ENCODE peak calls at places on chromosome 12, in eight cellular contexts. E is brain microvascular endothelial cell; H is GM13976; D is AG10803; P is fibroblast of mammary gland; T is fibroblast of villous mesenchyme; G is spleen; I is CD4-positive, alpha-beta T cell. V is an unnamed sample.

GRCh38 chr12:132661972-132662371 is 25.2 kb downstream of the POLE start:
- DNase-seq in E (no peak), H (no peak), D (no peak), P (no peak), T (no peak), G (no peak), I (no peak), V (no peak)

GRCh38 chr12:17928708-17929366 is 161.2 kb downstream of the RERGL start:
- DNase-seq in E (peak), H (no peak), D (peak), P (peak), T (no peak), G (no peak), I (no peak), V (no peak)

GRCh38 chr12:79344855-79345840 is 345.6 kb downstream of the PAWR start:
- DNase-seq in E (peak), H (peak), D (peak), P (peak), T (peak), G (no peak), I (no peak), V (peak)

GRCh38 chr12:7346571-7347225 is 42.8 kb downstream of the ACSM4 start:
- DNase-seq in E (no peak), H (no peak), D (peak), P (peak), T (no peak), G (no peak), I (no peak), V (no peak)

GRCh38 chr12:49279706-49280159 is 14.9 kb downstream of the TUBA1C start:
- DNase-seq in E (no peak), H (no peak), D (no peak), P (no peak), T (no peak), G (peak), I (no peak), V (no peak)

GRCh38 chr12:46342562-46343033 is 30.0 kb downstream of the SLC38A2 start:
- DNase-seq in E (peak), H (no peak), D (peak), P (peak), T (peak), G (no peak), I (no peak), V (no peak)

GRCh38 chr12:15205341-15206010 is 15.7 kb downstream of the RERG start:
- DNase-seq in E (no peak), H (no peak), D (no peak), P (peak), T (peak), G (no peak), I (no peak), V (no peak)

GRCh38 chr12:130868412-130868811 is 3.5 kb upstream of the RAN start:
- DNase-seq in E (no peak), H (no peak), D (no peak), P (no peak), T (no peak), G (no peak), I (no peak), V (no peak)

GRCh38 chr12:49903700-49904423 is at the start of gene FAIM2:
- DNase-seq in E (peak), H (peak), D (peak), P (peak), T (peak), G (peak), I (peak), V (no peak)

GRCh38 chr12:26037615-26038180 is 79.2 kb downstream of the RASSF8 start:
- DNase-seq in E (no peak), H (no peak), D (no peak), P (no peak), T (no peak), G (no peak), I (no peak), V (no peak)

GRCh38 chr12:1457901-1458300 is 136.5 kb downstream of the FBXL14 start:
- DNase-seq in E (peak), H (no peak), D (peak), P (peak), T (no peak), G (no peak), I (no peak), V (no peak)

GRCh38 chr12:51126297-51126696 is 42.9 kb upstream of the CSRNP2 start:
- DNase-seq in E (no peak), H (no peak), D (no peak), P (no peak), T (no peak), G (no peak), I (no peak), V (no peak)

GRCh38 chr12:46402451-46402850 is 29.9 kb upstream of the SLC38A2 start:
- DNase-seq in E (no peak), H (no peak), D (peak), P (peak), T (peak), G (no peak), I (no peak), V (no peak)

GRCh38 chr12:52232916-52233461 is at the start of gene KRT7:
- DNase-seq in E (no peak), H (peak), D (no peak), P (no peak), T (no peak), G (no peak), I (no peak), V (no peak)

GRCh38 chr12:4034926-4035325 is 161.7 kb upstream of the PARP11 start:
- DNase-seq in E (no peak), H (no peak), D (peak), P (peak), T (peak), G (no peak), I (no peak), V (no peak)

GRCh38 chr12:26744697-26745440 is 88.1 kb downstream of the ITPR2 start:
- DNase-seq in E (peak), H (no peak), D (no peak), P (peak), T (peak), G (no peak), I (no peak), V (no peak)

GRCh38 chr12:112121780-112122565 is 3.4 kb upstream of the TRAFD1 start:
- DNase-seq in E (peak), H (no peak), D (peak), P (peak), T (peak), G (no peak), I (no peak), V (no peak)

GRCh38 chr12:128052341-128052740 is 214.6 kb upstream of the TMEM132C start:
- DNase-seq in E (peak), H (no peak), D (peak), P (no peak), T (no peak), G (no peak), I (no peak), V (no peak)

GRCh38 chr12:69639400-69640016 is 28.8 kb upstream of the LRRC10 start:
- DNase-seq in E (peak), H (peak), D (peak), P (peak), T (peak), G (peak), I (peak), V (peak)

GRCh38 chr12:18079541-18080230 is 10.3 kb downstream of the RERGL start:
- DNase-seq in E (no peak), H (no peak), D (no peak), P (no peak), T (no peak), G (no peak), I (no peak), V (no peak)

GRCh38 chr12:132602578-132603239 is 7.7 kb downstream of the LRCOL1 start:
- DNase-seq in E (peak), H (no peak), D (no peak), P (no peak), T (peak), G (no peak), I (no peak), V (no peak)

GRCh38 chr12:62931481-62931880 is 3.5 kb downstream of the PPM1H start:
- DNase-seq in E (no peak), H (no peak), D (no peak), P (no peak), T (no peak), G (no peak), I (no peak), V (no peak)

GRCh38 chr12:126346087-126346486 is 1280.9 kb downstream of the AACS start:
- DNase-seq in E (no peak), H (no peak), D (no peak), P (no peak), T (no peak), G (no peak), I (no peak), V (no peak)

GRCh38 chr12:126349383-126349782 is 1284.1 kb downstream of the AACS start:
- DNase-seq in E (no peak), H (no peak), D (no peak), P (no peak), T (no peak), G (no peak), I (no peak), V (no peak)

GRCh38 chr12:126342866-126343265 is 1277.6 kb downstream of the AACS start:
- DNase-seq in E (no peak), H (no peak), D (no peak), P (no peak), T (peak), G (no peak), I (no peak), V (no peak)

GRCh38 chr12:126343352-126343751 is 1278.1 kb downstream of the AACS start:
- DNase-seq in E (no peak), H (no peak), D (no peak), P (no peak), T (no peak), G (no peak), I (no peak), V (no peak)

GRCh38 chr12:126347421-126347820 is 1282.2 kb downstream of the AACS start:
- DNase-seq in E (no peak), H (no peak), D (no peak), P (no peak), T (no peak), G (no peak), I (no peak), V (no peak)
- TF ChIP-seq CTCF in E (no peak), H (no peak), D (no peak), P (no peak), T (no peak), G (no peak), I (no peak), V (no peak)

DNA sequence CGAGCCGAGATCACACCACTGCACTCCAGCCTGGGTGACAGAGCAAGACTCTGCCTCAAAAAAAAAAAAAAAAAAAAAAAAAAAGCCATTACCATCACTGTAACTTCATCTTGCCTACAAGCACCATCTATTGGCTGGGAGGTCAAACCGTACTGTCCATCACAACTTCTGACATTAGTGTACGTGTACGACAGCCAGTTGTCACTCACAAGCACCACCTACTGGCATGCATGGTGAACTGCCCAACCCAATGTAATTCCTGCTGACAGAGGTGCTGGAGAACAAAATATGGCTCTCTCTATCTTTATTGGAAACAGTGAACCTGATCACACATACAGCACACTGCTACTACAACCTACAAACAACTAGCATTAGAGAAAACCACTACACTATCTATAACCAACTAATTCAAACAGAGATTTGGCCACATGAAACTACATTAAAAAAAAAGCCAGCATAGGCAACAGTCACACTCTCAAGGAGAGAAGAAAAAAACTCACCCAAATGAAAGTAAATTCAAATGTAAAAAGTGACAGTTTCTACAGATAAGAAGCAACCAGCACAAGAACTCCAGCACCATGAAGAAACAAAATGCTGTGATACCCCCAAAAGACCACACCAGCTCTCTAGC is 82.3 kb downstream of the PUS7L start:
- DNase-seq in E (no peak), H (peak), D (no peak), P (peak), T (no peak), G (no peak), I (no peak), V (peak)
- TF ChIP-seq CTCF in E (peak), H (peak), D (peak), P (peak), T (peak), G (peak), I (no peak), V (peak)

DNA sequence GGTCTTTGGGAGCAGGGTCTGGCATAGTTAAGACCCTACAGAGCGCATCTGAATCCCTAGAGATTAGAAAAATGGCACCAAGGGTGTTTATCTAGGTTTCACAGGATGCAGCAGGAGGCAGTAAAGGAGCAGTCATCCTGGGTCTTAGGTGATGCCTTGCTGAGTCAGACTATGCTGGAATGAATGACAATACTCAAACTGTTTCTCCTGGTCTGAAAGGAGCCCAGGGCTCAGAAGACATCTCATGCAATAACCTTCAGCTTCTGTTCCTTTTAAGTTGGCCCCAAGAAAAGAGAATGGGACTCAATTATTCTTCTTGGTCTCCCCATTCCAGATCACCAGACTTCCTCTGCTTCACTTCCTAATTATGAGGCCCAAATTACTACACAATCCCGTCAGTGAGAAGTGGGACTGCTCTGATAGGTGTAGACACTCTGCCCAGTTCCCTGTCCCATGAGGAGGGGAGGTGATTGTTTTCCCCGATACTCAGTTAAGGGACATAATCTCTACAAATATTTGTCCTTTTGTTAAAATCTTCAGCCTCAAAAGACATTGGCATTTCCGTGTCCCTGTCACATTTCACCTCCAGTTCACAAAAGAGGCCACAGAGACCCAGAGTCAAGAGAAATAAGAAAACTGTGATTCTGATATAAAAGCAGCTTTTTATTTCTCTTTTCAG is 14.8 kb upstream of the APOF start:
- DNase-seq in E (peak), H (no peak), D (no peak), P (peak), T (peak), G (no peak), I (no peak), V (no peak)
- TF ChIP-seq CTCF in E (peak), H (no peak), D (no peak), P (peak), T (peak), G (no peak), I (no peak), V (no peak)

DNA sequence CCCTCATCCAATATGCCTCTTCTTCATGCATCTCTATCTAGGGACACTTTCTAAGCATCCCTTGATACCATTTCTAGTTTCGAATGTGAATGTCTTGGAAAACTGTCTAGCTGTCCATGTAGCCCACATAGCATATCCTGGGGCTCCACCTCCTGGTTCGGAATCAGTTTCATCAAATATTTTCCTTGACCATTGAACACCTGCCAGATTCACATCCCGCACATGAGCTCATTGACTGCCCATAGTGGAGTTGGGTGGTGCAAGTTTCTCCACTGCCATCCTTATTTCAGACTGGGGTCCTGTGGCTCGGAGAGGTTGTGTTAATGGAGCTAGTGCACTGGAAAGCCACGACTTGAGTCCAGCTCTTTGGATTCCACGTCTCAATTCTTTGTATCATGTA is 58.6 kb upstream of the TMEM263 start:
- DNase-seq in E (no peak), H (no peak), D (no peak), P (peak), T (peak), G (no peak), I (no peak), V (no peak)
- TF ChIP-seq CTCF in E (peak), H (no peak), D (no peak), P (peak), T (no peak), G (no peak), I (no peak), V (no peak)

GRCh38 chr12:10101648-10102220 is 2.9 kb upstream of the CLEC1A start:
- DNase-seq in E (no peak), H (no peak), D (no peak), P (no peak), T (no peak), G (no peak), I (no peak), V (no peak)
- TF ChIP-seq CTCF in E (no peak), H (no peak), D (no peak), P (no peak), T (no peak), G (no peak), I (no peak), V (no peak)

DNA sequence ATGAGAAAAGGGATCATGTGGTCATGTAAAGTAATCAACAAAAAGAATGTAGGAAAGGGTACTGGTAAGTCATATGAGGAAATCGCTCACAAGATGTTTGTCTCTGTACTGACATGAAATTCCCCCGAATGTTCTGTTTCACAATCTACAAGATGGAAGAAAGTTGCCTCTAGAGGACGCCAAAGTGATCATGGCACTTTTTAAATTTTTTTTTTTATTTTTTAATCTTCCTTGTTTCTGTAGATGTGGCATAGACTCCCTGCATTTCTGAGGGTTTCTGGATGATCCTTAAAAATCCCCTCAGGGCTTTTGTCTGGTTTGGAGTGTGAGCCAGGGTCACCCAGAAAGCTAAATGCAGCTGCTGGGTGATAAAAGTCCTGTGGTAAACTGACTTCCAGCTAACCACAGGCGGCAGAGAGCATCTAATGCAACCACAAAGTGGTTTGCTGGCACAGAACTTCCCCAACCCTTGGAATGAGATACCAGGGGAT is 393.6 kb downstream of the CCDC91 start:
- DNase-seq in E (no peak), H (no peak), D (peak), P (peak), T (peak), G (no peak), I (no peak), V (no peak)
- TF ChIP-seq CTCF in E (peak), H (no peak), D (peak), P (peak), T (peak), G (no peak), I (no peak), V (no peak)

GRCh38 chr12:115752913-115753726 is 524.4 kb downstream of the MED13L start:
- DNase-seq in E (peak), H (peak), D (peak), P (peak), T (peak), G (no peak), I (no peak), V (peak)
- TF ChIP-seq CTCF in E (peak), H (peak), D (peak), P (peak), T (peak), G (peak), I (no peak), V (peak)

GRCh38 chr12:5073054-5073453 is 29.4 kb downstream of the KCNA5 start:
- DNase-seq in E (no peak), H (no peak), D (no peak), P (no peak), T (no peak), G (no peak), I (no peak), V (no peak)
- TF ChIP-seq CTCF in E (peak), H (no peak), D (no peak), P (peak), T (no peak), G (no peak), I (no peak), V (no peak)

DNA sequence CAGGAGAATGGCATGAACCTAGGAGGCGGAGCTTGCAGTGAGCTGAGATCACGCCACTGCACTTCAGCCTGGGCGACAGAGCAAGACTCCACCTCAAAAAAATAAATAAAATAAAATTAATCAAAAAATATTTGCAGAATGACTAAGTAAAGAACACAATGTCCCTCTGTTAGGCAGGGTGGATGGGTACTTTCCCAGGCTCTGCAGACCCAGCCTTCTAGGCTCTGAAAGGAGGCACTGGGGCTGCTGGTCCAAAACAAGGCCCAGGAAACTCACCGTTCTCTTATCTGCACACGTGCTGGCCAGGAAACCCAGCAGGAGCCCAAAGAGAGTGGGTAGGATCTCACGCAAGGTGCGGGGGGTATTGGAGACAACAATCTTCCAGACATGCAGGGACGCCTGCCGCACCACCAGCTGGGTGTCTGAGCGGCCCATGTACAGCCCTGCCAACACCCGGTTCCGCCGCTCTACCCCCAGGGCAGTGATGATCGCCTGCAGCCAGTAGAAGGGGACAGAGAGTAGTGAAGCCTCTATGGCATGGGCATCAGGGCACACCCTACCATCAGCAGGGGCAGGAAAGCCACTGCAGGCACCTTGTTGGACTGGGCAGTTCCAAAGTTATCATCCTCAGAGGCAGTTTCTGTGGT is 25.8 kb upstream of the RAB35 start:
- DNase-seq in E (peak), H (no peak), D (no peak), P (peak), T (no peak), G (no peak), I (no peak), V (no peak)
- TF ChIP-seq CTCF in E (no peak), H (no peak), D (no peak), P (no peak), T (no peak), G (no peak), I (no peak), V (no peak)

V was measured in GM10248.